ENCODE peak calls at places on chromosomes 4 and X, in four cellular contexts. E, V, I and O are unnamed samples.

GRCh38 chr4:88567591-88567990 is 24.7 kb upstream of the HERC3 start:
- DNase-seq in E (no peak), V (no peak), I (no peak), O (no peak)

GRCh38 chr4:185246453-185246852 is 37.1 kb downstream of the SNX25 start:
- DNase-seq in E (no peak), V (no peak), I (no peak), O (no peak)

GRCh38 chrX:57137481-57137880 is 284 bp upstream of the SPIN2A start:
- DNase-seq in E (peak), V (no peak), I (peak), O (no peak)

GRCh38 chr4:137535718-137536117 is 3.4 kb upstream of the PCDH18 start:
- DNase-seq in E (no peak), V (no peak), I (no peak), O (no peak)

GRCh38 chr4:39043697-39044363 is 11.6 kb upstream of the TMEM156 start:
- DNase-seq in E (peak), V (peak), I (no peak), O (no peak)

GRCh38 chr4:189981970-189982369 is 41.3 kb downstream of the FRG1 start:
- DNase-seq in E (no peak), V (no peak), I (no peak), O (no peak)

GRCh38 chr4:141853091-141853734 is 216.8 kb downstream of the IL15 start:
- DNase-seq in E (peak), V (no peak), I (no peak), O (no peak)

GRCh38 chr4:120432451-120432850 is 365.8 kb upstream of the MAD2L1 start:
- DNase-seq in E (no peak), V (no peak), I (no peak), O (no peak)

GRCh38 chrX:54180403-54180802 is 2.7 kb downstream of the FAM120C start:
- DNase-seq in E (no peak), V (no peak), I (peak), O (no peak)

GRCh38 chr4:59091376-59092142 is 1981.4 kb upstream of the IGFBP7 start:
- DNase-seq in E (no peak), V (no peak), I (no peak), O (no peak)

GRCh38 chrX:112687189-112687691 is 7.5 kb upstream of the LHFPL1 start:
- DNase-seq in E (no peak), V (no peak), I (peak), O (no peak)

GRCh38 chr4:155802573-155802972 is 43.8 kb downstream of the GUCY1B1 start:
- DNase-seq in E (peak), V (no peak), I (peak), O (no peak)
- H3K27ac ChIP-seq in E (peak), V (no peak), I (no peak), O (no peak)

GRCh38 chr4:147732516-147733193 is 767 bp downstream of the ARHGAP10 start:
- DNase-seq in E (peak), V (peak), I (peak), O (no peak)
- TF ChIP-seq EZH2 in E (no peak), V (no peak), I (no peak), O (peak)

DNA sequence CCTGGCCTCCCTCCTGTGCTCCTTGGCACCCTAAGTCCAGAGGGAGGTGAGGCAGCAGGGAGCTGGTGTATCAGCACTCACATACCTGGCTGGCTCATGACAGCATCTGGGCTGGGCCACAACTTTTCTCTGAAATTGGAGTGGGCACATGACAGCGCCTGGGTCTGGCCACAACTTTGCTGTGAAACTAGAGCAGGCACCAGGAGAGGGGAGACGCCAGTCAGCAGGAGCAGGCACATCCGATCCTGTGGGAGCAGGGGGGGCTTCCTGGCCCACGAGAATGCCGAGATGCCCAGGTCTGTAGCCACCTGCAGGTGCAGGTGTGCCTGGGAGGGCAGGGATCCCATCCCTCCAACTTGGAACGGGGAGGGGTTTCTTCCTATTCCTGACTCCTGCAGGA is 69.7 kb upstream of the PPP3CA start:
- DNase-seq in E (no peak), V (no peak), I (no peak), O (no peak)
- H3K4me2 ChIP-seq in E (no peak), V (no peak), I (no peak), O (peak)

DNA sequence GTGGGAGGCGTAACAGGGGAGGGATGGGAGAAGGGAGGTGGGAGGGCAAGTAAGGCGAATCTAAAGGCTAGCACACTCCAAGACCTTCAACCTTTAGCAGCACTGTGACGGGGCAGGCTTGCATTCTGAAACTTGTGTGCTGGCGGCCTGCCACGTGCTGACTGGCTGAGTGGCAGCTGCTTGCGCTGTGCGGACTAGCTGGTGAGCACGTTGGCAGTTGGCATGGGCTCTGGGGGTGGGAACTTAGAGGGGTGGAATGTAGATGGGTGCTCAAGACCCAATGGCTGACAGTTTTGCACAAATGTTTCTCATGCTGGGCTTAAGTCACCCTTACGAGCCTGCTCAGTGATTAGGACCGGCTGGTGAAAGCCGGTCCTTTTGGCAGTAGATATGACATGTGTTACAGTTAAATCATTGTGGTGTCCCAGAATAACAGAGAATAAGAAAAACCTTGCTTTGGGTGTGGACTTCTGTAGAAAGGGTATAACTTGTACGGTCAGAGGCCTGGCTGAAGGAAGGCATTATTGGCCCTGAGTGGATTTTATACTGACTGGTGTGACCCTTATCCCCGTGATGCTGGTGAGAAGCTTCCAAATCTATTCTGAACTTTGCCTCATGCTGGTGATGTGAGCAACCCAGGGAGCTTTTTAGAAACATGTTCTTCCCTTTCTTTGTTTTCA is 107.6 kb upstream of the SLC4A4 start:
- DNase-seq in E (peak), V (peak), I (peak), O (no peak)
- H3K27ac ChIP-seq in E (no peak), V (peak), I (peak), O (no peak)

GRCh38 chr4:80268081-80268823 is 1.8 kb downstream of the FGF5 start:
- DNase-seq in E (peak), V (no peak), I (peak), O (no peak)
- TF ChIP-seq EZH2 in E (peak), V (no peak), I (no peak), O (no peak)

DNA sequence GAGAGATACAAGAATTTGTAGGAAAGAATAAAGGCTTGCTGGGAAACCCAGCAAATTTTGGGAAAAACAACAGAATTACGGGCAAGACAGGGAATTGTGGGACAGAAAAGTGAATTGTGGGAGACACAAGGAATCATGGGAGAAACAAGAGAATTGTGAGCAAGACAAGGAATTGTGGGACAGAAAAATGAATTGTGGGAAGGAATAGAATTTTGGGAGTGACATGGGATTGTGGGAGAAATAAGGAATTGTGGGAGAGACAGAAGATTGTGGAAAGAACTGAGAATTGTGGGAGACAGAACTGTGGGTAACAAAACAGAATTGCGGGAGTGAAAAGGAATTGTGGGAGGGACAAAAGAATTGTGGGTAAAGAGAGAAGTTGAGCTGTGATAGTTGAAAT is 1.2 kb upstream of the HCCS start:
- DNase-seq in E (no peak), V (no peak), I (no peak), O (no peak)
- H3K4me2 ChIP-seq in E (no peak), V (peak), I (no peak), O (peak)

GRCh38 chr4:108430921-108431320 is 189.5 kb upstream of the RPL34 start:
- DNase-seq in E (no peak), V (no peak), I (no peak), O (no peak)
- H3K27ac ChIP-seq in E (no peak), V (no peak), I (no peak), O (no peak)

GRCh38 chr4:8856835-8857590 is 14.6 kb downstream of the HMX1 start:
- DNase-seq in E (no peak), V (no peak), I (no peak), O (no peak)
- TF ChIP-seq EZH2 in E (peak), V (peak), I (peak), O (no peak)

DNA sequence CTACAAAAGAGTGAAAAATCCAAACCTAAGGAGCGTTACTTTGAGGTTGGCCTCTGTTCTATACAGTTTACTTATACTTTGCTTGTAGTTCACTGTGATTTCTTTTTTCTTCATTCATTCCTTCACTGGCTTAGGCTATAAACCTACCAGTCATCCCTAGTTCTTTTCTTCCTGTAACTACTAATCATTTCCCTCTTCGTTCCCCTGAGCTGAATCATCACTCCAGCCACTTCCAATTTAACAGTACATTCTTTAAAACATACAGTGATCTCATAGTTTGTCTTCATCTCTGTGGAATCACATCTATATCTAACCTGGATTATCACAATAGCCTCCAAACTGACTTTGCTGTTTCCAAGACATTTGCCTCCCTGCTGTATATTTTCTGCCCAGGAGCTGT is 25.2 kb upstream of the NPFFR2 start:
- DNase-seq in E (no peak), V (no peak), I (peak), O (no peak)
- H3K4me2 ChIP-seq in E (no peak), V (no peak), I (no peak), O (no peak)

GRCh38 chr4:17336986-17337385 is 174.9 kb downstream of the QDPR start:
- DNase-seq in E (no peak), V (no peak), I (no peak), O (no peak)
- H3K27ac ChIP-seq in E (no peak), V (peak), I (no peak), O (no peak)